ENCODE peak calls at places on chromosome 7, in eight cellular contexts. A, Z, G, V, Q, T, J and C are unnamed samples. For H3K27me3, the result is how much of the 10 kb centered on the place peaks cover.

GRCh38 chr7:70694909-70695803 is 436.8 kb upstream of the GALNT17 start:
- DNase-seq in A (no peak), Z (no peak), G (peak), V (no peak), Q (no peak), T (peak), J (peak), C (no peak)

GRCh38 chr7:39510738-39511372 is 55.3 kb upstream of the YAE1 start:
- DNase-seq in A (no peak), Z (no peak), G (no peak), V (no peak), Q (no peak), T (peak), J (no peak), C (no peak)

GRCh38 chr7:73730485-73730884 is 8.1 kb downstream of the ABHD11 start:
- DNase-seq in A (no peak), Z (no peak), G (no peak), V (no peak), Q (no peak), T (no peak), J (no peak), C (no peak)

GRCh38 chr7:29806131-29806792 is at the start of gene WIPF3:
- DNase-seq in A (no peak), Z (no peak), G (peak), V (peak), Q (no peak), T (no peak), J (peak), C (no peak)

GRCh38 chr7:16526742-16527540 is at the start of gene LRRC72:
- DNase-seq in A (no peak), Z (no peak), G (no peak), V (no peak), Q (no peak), T (no peak), J (no peak), C (no peak)

GRCh38 chr7:9869566-9869965 is 1104.1 kb upstream of the PHF14 start:
- DNase-seq in A (no peak), Z (no peak), G (no peak), V (no peak), Q (no peak), T (no peak), J (no peak), C (no peak)

GRCh38 chr7:42237891-42238531 is 1.0 kb upstream of the GLI3 start:
- DNase-seq in A (no peak), Z (peak), G (peak), V (peak), Q (peak), T (peak), J (peak), C (peak)

GRCh38 chr7:2720024-2720423 is 32.0 kb downstream of the AMZ1 start:
- DNase-seq in A (no peak), Z (no peak), G (no peak), V (no peak), Q (no peak), T (no peak), J (no peak), C (no peak)

GRCh38 chr7:36209814-36210183 is 56.7 kb downstream of the EEPD1 start:
- DNase-seq in A (no peak), Z (no peak), G (no peak), V (no peak), Q (peak), T (no peak), J (no peak), C (no peak)

GRCh38 chr7:77331938-77332695 is 84.0 kb downstream of the GSAP start:
- DNase-seq in A (peak), Z (peak), G (peak), V (peak), Q (peak), T (peak), J (peak), C (peak)

GRCh38 chr7:139704308-139704879 is 73.4 kb downstream of the HIPK2 start:
- DNase-seq in A (no peak), Z (no peak), G (no peak), V (peak), Q (no peak), T (no peak), J (no peak), C (no peak)

GRCh38 chr7:139701908-139702307 is 75.9 kb downstream of the HIPK2 start:
- DNase-seq in A (no peak), Z (no peak), G (no peak), V (no peak), Q (no peak), T (no peak), J (no peak), C (no peak)

GRCh38 chr7:139702313-139702731 is 75.5 kb downstream of the HIPK2 start:
- DNase-seq in A (no peak), Z (no peak), G (peak), V (peak), Q (no peak), T (no peak), J (no peak), C (no peak)

GRCh38 chr7:139702811-139703467 is 74.9 kb downstream of the HIPK2 start:
- DNase-seq in A (no peak), Z (no peak), G (no peak), V (no peak), Q (no peak), T (no peak), J (no peak), C (no peak)

GRCh38 chr7:139703468-139704307 is 74.1 kb downstream of the HIPK2 start:
- DNase-seq in A (no peak), Z (no peak), G (no peak), V (no peak), Q (no peak), T (no peak), J (no peak), C (no peak)
- TF ChIP-seq POLR2A in A (no peak), Z (no peak), G (no peak), V (no peak), Q (no peak), T (no peak), J (no peak), C (no peak)

DNA sequence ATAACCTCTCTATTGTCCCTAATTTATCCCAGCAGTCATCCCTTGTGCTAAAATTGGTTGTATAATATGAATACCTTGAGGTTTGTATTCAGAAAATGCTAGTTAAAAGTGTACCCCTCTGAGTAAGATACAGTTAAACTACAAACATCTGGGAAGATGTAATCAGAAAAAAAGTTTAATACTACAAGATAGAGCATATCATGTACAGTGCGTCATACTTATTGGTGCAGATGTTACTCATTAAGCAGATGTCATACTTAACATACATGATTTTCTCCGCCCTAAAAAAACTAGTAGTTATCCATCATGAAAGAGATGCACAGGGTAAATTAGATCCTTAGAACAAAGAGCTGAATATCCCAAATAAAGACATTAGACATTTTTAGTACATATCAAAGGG is 336.1 kb upstream of the KCND2 start:
- DNase-seq in A (no peak), Z (no peak), G (no peak), V (no peak), Q (no peak), T (no peak), J (no peak), C (no peak)
- H3K4me3 ChIP-seq in A (no peak), Z (no peak), G (no peak), V (no peak), Q (no peak), T (no peak), J (no peak), C (no peak)

GRCh38 chr7:158560386-158560785 is 27.2 kb downstream of the PTPRN2 start:
- DNase-seq in A (no peak), Z (no peak), G (no peak), V (no peak), Q (no peak), T (no peak), J (no peak), C (no peak)
- H3K27me3 ChIP-seq in A (under half), Z (under half), G (under half), V (under half), Q (under half), T (under half), J (under half), C (under half)

DNA sequence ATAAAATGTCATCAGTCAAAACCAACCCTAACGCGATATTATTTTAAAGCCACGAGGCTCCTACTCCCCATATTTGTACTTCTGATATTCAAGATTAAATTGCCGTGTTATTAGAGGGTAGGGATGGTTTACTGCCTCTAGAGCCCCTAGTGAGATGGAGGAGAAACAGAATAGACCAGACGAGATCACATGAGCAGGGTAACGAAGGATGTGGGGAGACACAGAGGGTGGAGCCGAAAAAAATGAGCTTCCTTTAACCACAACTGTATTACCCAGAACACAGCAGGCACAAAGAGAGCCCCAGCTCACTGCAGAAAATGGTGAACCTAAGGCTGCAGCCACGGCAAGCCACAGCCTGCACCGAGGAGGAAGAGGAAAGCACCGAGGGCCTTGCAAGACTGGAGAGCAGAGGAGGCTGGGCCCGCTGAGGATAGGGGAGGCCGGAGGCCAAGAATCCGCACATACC is 14.3 kb downstream of the ZC3HAV1 start:
- DNase-seq in A (peak), Z (no peak), G (no peak), V (no peak), Q (no peak), T (no peak), J (no peak), C (no peak)
- TF ChIP-seq POLR2A in A (peak), Z (no peak), G (no peak), V (no peak), Q (no peak), T (no peak), J (no peak), C (no peak)

GRCh38 chr7:1458676-1459511 is at the start of gene MICALL2:
- DNase-seq in A (peak), Z (peak), G (peak), V (peak), Q (peak), T (peak), J (peak), C (peak)

GRCh38 chr7:1457949-1458675 is 1.2 kb downstream of the MICALL2 start:
- DNase-seq in A (no peak), Z (no peak), G (no peak), V (peak), Q (no peak), T (no peak), J (no peak), C (no peak)

GRCh38 chr7:1455955-1456354 is 3.3 kb downstream of the MICALL2 start:
- DNase-seq in A (no peak), Z (no peak), G (no peak), V (no peak), Q (no peak), T (no peak), J (no peak), C (no peak)

GRCh38 chr7:1455241-1455939 is 3.9 kb downstream of the MICALL2 start:
- DNase-seq in A (no peak), Z (no peak), G (no peak), V (no peak), Q (no peak), T (no peak), J (no peak), C (no peak)

GRCh38 chr7:1457059-1457948 is 2.0 kb downstream of the MICALL2 start:
- DNase-seq in A (no peak), Z (no peak), G (no peak), V (no peak), Q (no peak), T (no peak), J (no peak), C (no peak)
- H3K4me3 ChIP-seq in A (peak), Z (peak), G (no peak), V (peak), Q (peak), T (peak), J (no peak), C (no peak)

DNA sequence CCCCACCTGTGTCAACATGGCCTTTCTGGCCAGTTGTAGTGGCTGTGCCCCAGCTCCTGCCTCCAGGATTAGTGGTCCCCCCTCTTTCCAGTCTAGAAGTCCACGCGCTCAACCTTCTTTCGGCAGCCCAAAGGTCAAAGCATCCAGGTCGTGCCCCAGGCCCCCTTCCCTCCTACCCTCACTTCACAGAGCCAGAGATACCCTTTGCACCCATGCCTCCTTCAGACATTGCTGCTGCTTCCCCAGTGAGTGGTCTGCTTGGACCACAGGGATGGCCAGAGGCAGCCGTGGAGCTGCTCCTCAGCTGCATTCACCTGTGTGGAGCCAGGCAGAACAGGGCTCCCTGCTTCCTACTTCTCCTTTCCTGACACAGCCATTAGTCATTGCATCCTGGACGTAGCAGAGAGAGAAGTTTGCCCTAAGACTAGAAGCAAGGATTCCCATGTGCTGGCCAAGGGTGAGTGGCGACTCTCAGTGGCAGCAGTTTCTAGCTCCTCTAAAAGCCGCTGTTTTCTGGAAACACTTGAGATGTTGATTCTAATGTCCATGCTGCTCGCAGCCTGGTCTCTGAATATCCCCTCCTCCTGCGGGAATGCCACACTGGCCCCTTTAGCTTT is 243.1 kb upstream of the SHH start:
- DNase-seq in A (no peak), Z (no peak), G (no peak), V (no peak), Q (no peak), T (no peak), J (no peak), C (no peak)
- H3K27me3 ChIP-seq in A (under half), Z (under half), G (under half), V (under half), Q (under half), T (under half), J (under half), C (under half)

GRCh38 chr7:45890902-45891461 is 2.7 kb downstream of the IGFBP1 start:
- DNase-seq in A (no peak), Z (peak), G (no peak), V (no peak), Q (no peak), T (peak), J (no peak), C (no peak)

GRCh38 chr7:45891462-45892402 is 3.4 kb downstream of the IGFBP1 start:
- DNase-seq in A (no peak), Z (no peak), G (no peak), V (no peak), Q (no peak), T (no peak), J (no peak), C (no peak)

GRCh38 chr7:45893374-45893995 is 5.2 kb downstream of the IGFBP1 start:
- DNase-seq in A (no peak), Z (no peak), G (no peak), V (no peak), Q (no peak), T (no peak), J (no peak), C (no peak)

GRCh38 chr7:45893996-45894664 is 5.8 kb downstream of the IGFBP1 start:
- DNase-seq in A (no peak), Z (no peak), G (no peak), V (no peak), Q (no peak), T (no peak), J (no peak), C (no peak)

DNA sequence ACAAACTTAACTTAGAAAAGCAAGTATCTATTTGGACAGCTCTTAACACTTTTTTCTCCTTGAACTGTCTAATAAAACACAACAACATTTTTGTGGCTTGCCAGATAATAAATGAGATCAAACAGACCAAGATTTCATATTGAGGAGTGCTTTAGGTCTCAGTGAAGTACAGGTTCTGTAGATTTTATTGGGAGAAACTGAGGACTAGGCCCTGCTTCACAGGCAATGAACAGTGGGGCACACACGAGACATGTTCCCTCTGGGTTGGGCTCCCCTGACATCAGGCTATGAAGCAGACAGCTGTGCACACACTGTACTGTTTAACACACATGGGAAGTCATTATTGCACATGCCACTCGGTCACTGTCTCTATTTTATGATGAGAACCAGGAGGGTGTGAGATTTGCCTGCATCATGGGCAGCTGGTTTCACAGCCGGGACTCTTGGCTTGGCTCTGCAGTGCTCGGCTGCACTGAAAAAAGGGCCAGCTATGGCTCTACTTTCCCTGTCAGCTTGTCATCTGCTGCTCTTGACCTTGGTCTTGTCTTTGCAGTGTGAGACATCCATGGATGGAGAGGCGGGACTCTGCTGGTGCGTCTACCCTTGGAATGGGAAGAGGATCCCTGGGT is 4.2 kb downstream of the IGFBP1 start:
- DNase-seq in A (no peak), Z (no peak), G (no peak), V (no peak), Q (no peak), T (no peak), J (no peak), C (no peak)
- TF ChIP-seq POLR2A in A (no peak), Z (no peak), G (no peak), V (no peak), Q (no peak), T (no peak), J (no peak), C (no peak)

GRCh38 chr7:141975806-141976523 is 2.4 kb upstream of the TAS2R38 start:
- DNase-seq in A (peak), Z (peak), G (no peak), V (peak), Q (no peak), T (no peak), J (peak), C (peak)
- H3K4me3 ChIP-seq in A (peak), Z (no peak), G (no peak), V (no peak), Q (no peak), T (no peak), J (no peak), C (no peak)